ENCODE peak calls at places on chromosomes 3 and 15, in nine cellular contexts. One of them, this sample, is unnamed.

GRCh38 chr3:29185706-29186105 is 95.2 kb upstream of the RBMS3 start:
- DNase-seq in uterus: no peak
- DNase-seq in kidney: no peak
- DNase-seq in GM20000: no peak
- DNase-seq in SK-N-SH: no peak
- DNase-seq in GM13977: no peak
- DNase-seq in Calu3: no peak
- DNase-seq in left ventricle myocardium inferior: no peak
- DNase-seq in mucosa of descending colon: no peak
- DNase-seq in this sample: no peak

GRCh38 chr15:89492111-89492641 is 4.2 kb downstream of the RHCG start:
- DNase-seq in left ventricle myocardium inferior: no peak
- DNase-seq in kidney: no peak
- DNase-seq in Calu3: peak
- DNase-seq in SK-N-SH: peak
- DNase-seq in GM13977: no peak
- DNase-seq in GM20000: no peak
- DNase-seq in mucosa of descending colon: no peak
- DNase-seq in uterus: no peak
- DNase-seq in this sample: no peak

GRCh38 chr3:71542548-71543370 is 40.8 kb downstream of the FOXP1 start:
- DNase-seq in kidney: peak
- DNase-seq in GM13977: no peak
- DNase-seq in GM20000: no peak
- DNase-seq in SK-N-SH: peak
- DNase-seq in uterus: peak
- DNase-seq in left ventricle myocardium inferior: peak
- DNase-seq in Calu3: no peak
- DNase-seq in mucosa of descending colon: peak
- DNase-seq in this sample: no peak

GRCh38 chr3:107540857-107541256 is 18.1 kb downstream of the BBX start:
- DNase-seq in mucosa of descending colon: no peak
- DNase-seq in GM20000: no peak
- DNase-seq in SK-N-SH: no peak
- DNase-seq in Calu3: no peak
- DNase-seq in kidney: no peak
- DNase-seq in uterus: no peak
- DNase-seq in left ventricle myocardium inferior: no peak
- DNase-seq in GM13977: no peak
- DNase-seq in this sample: no peak

GRCh38 chr3:171569571-171570132 is 109.4 kb upstream of the TNIK start:
- DNase-seq in kidney: no peak
- DNase-seq in left ventricle myocardium inferior: no peak
- DNase-seq in GM13977: no peak
- DNase-seq in GM20000: no peak
- DNase-seq in mucosa of descending colon: no peak
- DNase-seq in uterus: no peak
- DNase-seq in Calu3: no peak
- DNase-seq in SK-N-SH: no peak
- DNase-seq in this sample: no peak

GRCh38 chr15:34365073-34365825 is 1.7 kb downstream of the LPCAT4 start:
- DNase-seq in SK-N-SH: no peak
- DNase-seq in GM20000: peak
- DNase-seq in kidney: no peak
- DNase-seq in GM13977: peak
- DNase-seq in mucosa of descending colon: no peak
- DNase-seq in Calu3: no peak
- DNase-seq in left ventricle myocardium inferior: peak
- DNase-seq in uterus: no peak
- DNase-seq in this sample: peak

GRCh38 chr3:43632269-43632733 is 10.5 kb upstream of the ANO10 start:
- DNase-seq in GM13977: no peak
- DNase-seq in GM20000: no peak
- DNase-seq in Calu3: no peak
- DNase-seq in uterus: no peak
- DNase-seq in mucosa of descending colon: no peak
- DNase-seq in SK-N-SH: no peak
- DNase-seq in kidney: no peak
- DNase-seq in left ventricle myocardium inferior: no peak
- DNase-seq in this sample: no peak

GRCh38 chr15:71512281-71513016 is 297.9 kb upstream of the NR2E3 start:
- DNase-seq in uterus: no peak
- DNase-seq in Calu3: no peak
- DNase-seq in mucosa of descending colon: no peak
- DNase-seq in GM13977: no peak
- DNase-seq in left ventricle myocardium inferior: no peak
- DNase-seq in SK-N-SH: no peak
- DNase-seq in kidney: no peak
- DNase-seq in GM20000: no peak
- DNase-seq in this sample: no peak

GRCh38 chr15:81856627-81857026 is 189.2 kb downstream of the MEX3B start:
- DNase-seq in left ventricle myocardium inferior: no peak
- DNase-seq in kidney: no peak
- DNase-seq in mucosa of descending colon: no peak
- DNase-seq in GM13977: no peak
- DNase-seq in Calu3: no peak
- DNase-seq in uterus: no peak
- DNase-seq in GM20000: no peak
- DNase-seq in SK-N-SH: no peak
- DNase-seq in this sample: no peak

GRCh38 chr15:81851307-81851706 is 194.5 kb downstream of the MEX3B start:
- DNase-seq in left ventricle myocardium inferior: no peak
- DNase-seq in kidney: no peak
- DNase-seq in Calu3: no peak
- DNase-seq in GM13977: no peak
- DNase-seq in mucosa of descending colon: no peak
- DNase-seq in GM20000: no peak
- DNase-seq in SK-N-SH: no peak
- DNase-seq in uterus: no peak
- DNase-seq in this sample: peak

GRCh38 chr15:81852826-81853225 is 193.0 kb downstream of the MEX3B start:
- DNase-seq in left ventricle myocardium inferior: no peak
- DNase-seq in GM13977: no peak
- DNase-seq in mucosa of descending colon: no peak
- DNase-seq in uterus: no peak
- DNase-seq in kidney: no peak
- DNase-seq in Calu3: no peak
- DNase-seq in GM20000: no peak
- DNase-seq in SK-N-SH: no peak
- DNase-seq in this sample: no peak

GRCh38 chr15:81848701-81849100 is 197.1 kb downstream of the MEX3B start:
- DNase-seq in GM13977: no peak
- DNase-seq in Calu3: no peak
- DNase-seq in SK-N-SH: no peak
- DNase-seq in mucosa of descending colon: no peak
- DNase-seq in GM20000: no peak
- DNase-seq in left ventricle myocardium inferior: no peak
- DNase-seq in kidney: no peak
- DNase-seq in uterus: no peak
- DNase-seq in this sample: no peak

DNA sequence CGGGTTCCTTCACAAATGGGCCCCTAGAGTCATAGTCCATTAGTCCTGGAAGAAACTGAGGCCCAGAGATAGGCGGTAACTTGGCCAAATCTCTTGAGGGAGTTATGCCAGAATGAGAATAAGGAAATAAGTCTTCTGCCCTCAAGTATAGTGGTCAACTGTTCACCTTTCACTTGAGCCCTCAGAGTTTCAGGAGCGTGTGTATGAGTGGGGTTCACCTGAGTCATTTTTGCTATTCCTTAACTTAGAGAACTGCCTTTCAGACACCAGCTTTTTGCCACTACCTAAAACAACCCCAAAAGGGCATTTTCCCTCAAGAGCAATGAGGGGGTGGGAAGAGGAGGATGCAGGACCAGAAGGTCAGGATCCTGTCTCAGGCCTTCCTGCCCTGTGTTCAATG is 192.5 kb downstream of the MEX3B start:
- DNase-seq in left ventricle myocardium inferior: no peak
- DNase-seq in GM20000: no peak
- DNase-seq in GM13977: no peak
- DNase-seq in SK-N-SH: no peak
- DNase-seq in uterus: no peak
- DNase-seq in Calu3: no peak
- DNase-seq in kidney: no peak
- DNase-seq in mucosa of descending colon: no peak
- DNase-seq in this sample: peak
- TF ChIP-seq CTCF in left ventricle myocardium inferior: no peak
- TF ChIP-seq CTCF in GM20000: no peak
- TF ChIP-seq CTCF in GM13977: no peak
- TF ChIP-seq CTCF in SK-N-SH: no peak
- TF ChIP-seq CTCF in uterus: no peak
- TF ChIP-seq CTCF in Calu3: no peak
- TF ChIP-seq CTCF in kidney: no peak
- TF ChIP-seq CTCF in mucosa of descending colon: no peak
- TF ChIP-seq CTCF in this sample: no peak

GRCh38 chr3:9076985-9077384 is 113.7 kb upstream of the RAD18 start:
- DNase-seq in GM20000: no peak
- DNase-seq in Calu3: no peak
- DNase-seq in kidney: no peak
- DNase-seq in left ventricle myocardium inferior: no peak
- DNase-seq in SK-N-SH: no peak
- DNase-seq in GM13977: no peak
- DNase-seq in mucosa of descending colon: no peak
- DNase-seq in uterus: no peak
- DNase-seq in this sample: no peak

GRCh38 chr3:9080165-9080564 is 116.9 kb upstream of the RAD18 start:
- DNase-seq in kidney: no peak
- DNase-seq in mucosa of descending colon: no peak
- DNase-seq in SK-N-SH: no peak
- DNase-seq in Calu3: no peak
- DNase-seq in left ventricle myocardium inferior: no peak
- DNase-seq in GM13977: no peak
- DNase-seq in GM20000: no peak
- DNase-seq in uterus: no peak
- DNase-seq in this sample: peak

GRCh38 chr3:9079674-9080073 is 116.4 kb upstream of the RAD18 start:
- DNase-seq in Calu3: no peak
- DNase-seq in SK-N-SH: no peak
- DNase-seq in uterus: no peak
- DNase-seq in kidney: no peak
- DNase-seq in mucosa of descending colon: no peak
- DNase-seq in left ventricle myocardium inferior: no peak
- DNase-seq in GM13977: no peak
- DNase-seq in GM20000: no peak
- DNase-seq in this sample: peak

GRCh38 chr3:9081201-9081818 is 118.0 kb upstream of the RAD18 start:
- DNase-seq in Calu3: no peak
- DNase-seq in GM20000: no peak
- DNase-seq in kidney: no peak
- DNase-seq in mucosa of descending colon: no peak
- DNase-seq in GM13977: no peak
- DNase-seq in SK-N-SH: no peak
- DNase-seq in left ventricle myocardium inferior: no peak
- DNase-seq in uterus: no peak
- DNase-seq in this sample: no peak

DNA sequence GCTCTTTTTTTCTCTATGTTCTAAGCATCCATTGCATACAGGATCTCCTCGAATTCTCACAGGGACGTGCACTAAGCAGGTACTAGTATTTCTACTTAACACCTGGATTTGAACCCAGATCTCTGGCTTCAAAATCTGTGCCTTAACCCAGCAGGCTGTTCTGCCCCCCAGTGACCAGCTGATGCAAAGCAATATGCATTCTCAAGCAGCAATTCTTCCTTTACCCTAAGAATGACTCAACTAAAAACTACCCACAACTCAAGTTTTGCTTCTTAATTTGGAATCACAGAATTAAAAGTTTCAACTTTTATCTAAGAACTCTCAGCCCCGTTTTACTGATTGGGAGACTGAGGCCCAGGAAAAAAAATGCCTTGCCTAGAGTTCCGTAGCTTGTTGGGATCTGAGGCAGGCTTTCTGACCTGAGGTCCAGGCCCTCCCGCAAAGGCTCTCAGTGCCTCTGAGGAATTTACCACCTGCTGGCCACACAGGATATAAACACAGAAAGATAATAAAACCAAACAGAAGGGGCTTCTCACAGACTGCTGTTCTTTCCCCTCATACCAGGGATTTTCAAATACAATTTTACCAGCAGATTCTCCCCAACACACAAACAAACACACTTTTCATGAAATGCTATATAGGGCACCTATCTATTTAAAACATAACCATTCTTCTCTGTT is 115.4 kb upstream of the RAD18 start:
- DNase-seq in mucosa of descending colon: no peak
- DNase-seq in left ventricle myocardium inferior: no peak
- DNase-seq in SK-N-SH: no peak
- DNase-seq in GM20000: peak
- DNase-seq in GM13977: no peak
- DNase-seq in uterus: no peak
- DNase-seq in kidney: no peak
- DNase-seq in Calu3: no peak
- DNase-seq in this sample: peak
- TF ChIP-seq CTCF in mucosa of descending colon: no peak
- TF ChIP-seq CTCF in left ventricle myocardium inferior: no peak
- TF ChIP-seq CTCF in SK-N-SH: peak
- TF ChIP-seq CTCF in GM20000: peak
- TF ChIP-seq CTCF in GM13977: peak
- TF ChIP-seq CTCF in uterus: no peak
- TF ChIP-seq CTCF in kidney: no peak
- TF ChIP-seq CTCF in Calu3: no peak
- TF ChIP-seq CTCF in this sample: no peak

DNA sequence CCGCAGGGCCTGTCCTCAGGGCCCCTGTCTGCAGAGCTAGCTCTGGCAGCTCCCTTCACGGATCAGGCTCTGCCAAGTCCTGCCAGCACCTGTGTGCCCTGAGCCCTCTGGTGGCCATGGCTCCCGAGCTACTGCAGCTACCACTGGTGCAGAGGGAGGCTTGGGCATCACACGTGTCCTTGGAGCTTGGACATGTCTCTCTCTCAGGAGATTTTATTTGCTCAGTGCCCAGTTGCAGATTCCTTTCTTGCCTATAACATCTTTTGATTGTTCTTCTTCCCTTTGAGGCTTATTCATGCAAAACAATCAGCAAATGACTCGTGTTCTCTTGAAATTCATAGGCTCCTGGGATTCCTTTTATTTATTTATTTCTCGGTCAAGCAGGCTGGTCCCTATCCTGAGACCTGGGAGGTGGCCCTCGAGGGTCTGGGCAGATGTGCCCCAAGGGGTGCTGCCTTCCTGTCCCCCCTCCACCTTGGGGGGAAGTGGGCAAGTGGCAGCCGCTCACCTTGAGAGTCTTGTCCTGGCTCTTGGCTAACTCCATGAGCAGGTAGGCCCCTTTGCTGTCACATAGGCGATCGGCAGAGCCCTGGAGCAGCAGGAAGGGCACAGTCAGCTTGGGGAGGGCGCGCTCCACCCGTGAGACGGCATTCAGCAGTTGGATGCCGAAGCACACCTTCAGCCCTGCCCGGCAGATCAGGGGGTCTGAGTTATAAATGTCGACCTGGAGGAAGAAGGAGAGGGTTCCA is 21.9 kb downstream of the ABTB1 start:
- DNase-seq in Calu3: peak
- DNase-seq in GM20000: no peak
- DNase-seq in kidney: peak
- DNase-seq in left ventricle myocardium inferior: peak
- DNase-seq in mucosa of descending colon: peak
- DNase-seq in SK-N-SH: peak
- DNase-seq in uterus: no peak
- DNase-seq in GM13977: no peak
- DNase-seq in this sample: peak
- TF ChIP-seq CTCF in Calu3: peak
- TF ChIP-seq CTCF in GM20000: no peak
- TF ChIP-seq CTCF in kidney: peak
- TF ChIP-seq CTCF in left ventricle myocardium inferior: peak
- TF ChIP-seq CTCF in mucosa of descending colon: no peak
- TF ChIP-seq CTCF in SK-N-SH: peak
- TF ChIP-seq CTCF in uterus: peak
- TF ChIP-seq CTCF in GM13977: peak
- TF ChIP-seq CTCF in this sample: peak

GRCh38 chr15:92900712-92901052 is 558 bp downstream of the CHD2 start:
- DNase-seq in left ventricle myocardium inferior: no peak
- DNase-seq in GM13977: no peak
- DNase-seq in uterus: no peak
- DNase-seq in GM20000: no peak
- DNase-seq in mucosa of descending colon: no peak
- DNase-seq in Calu3: no peak
- DNase-seq in kidney: no peak
- DNase-seq in SK-N-SH: no peak
- DNase-seq in this sample: no peak

GRCh38 chr15:92899910-92900711 is at the start of gene CHD2:
- DNase-seq in kidney: no peak
- DNase-seq in Calu3: peak
- DNase-seq in left ventricle myocardium inferior: peak
- DNase-seq in GM13977: peak
- DNase-seq in SK-N-SH: peak
- DNase-seq in GM20000: peak
- DNase-seq in uterus: peak
- DNase-seq in mucosa of descending colon: peak
- DNase-seq in this sample: peak

GRCh38 chr15:92897620-92898019 is 2.5 kb upstream of the CHD2 start:
- DNase-seq in GM20000: no peak
- DNase-seq in SK-N-SH: no peak
- DNase-seq in GM13977: no peak
- DNase-seq in uterus: no peak
- DNase-seq in Calu3: no peak
- DNase-seq in kidney: no peak
- DNase-seq in left ventricle myocardium inferior: no peak
- DNase-seq in mucosa of descending colon: no peak
- DNase-seq in this sample: no peak

GRCh38 chr15:92901053-92901761 is 1.1 kb downstream of the CHD2 start:
- DNase-seq in uterus: no peak
- DNase-seq in Calu3: no peak
- DNase-seq in GM20000: no peak
- DNase-seq in mucosa of descending colon: no peak
- DNase-seq in kidney: no peak
- DNase-seq in left ventricle myocardium inferior: no peak
- DNase-seq in SK-N-SH: no peak
- DNase-seq in GM13977: no peak
- DNase-seq in this sample: no peak

GRCh38 chr15:92898988-92899909 is 875 bp upstream of the CHD2 start:
- DNase-seq in Calu3: peak
- DNase-seq in GM13977: no peak
- DNase-seq in uterus: no peak
- DNase-seq in mucosa of descending colon: no peak
- DNase-seq in GM20000: no peak
- DNase-seq in kidney: no peak
- DNase-seq in SK-N-SH: no peak
- DNase-seq in left ventricle myocardium inferior: no peak
- DNase-seq in this sample: no peak
- TF ChIP-seq CTCF in Calu3: peak
- TF ChIP-seq CTCF in GM13977: peak
- TF ChIP-seq CTCF in uterus: no peak
- TF ChIP-seq CTCF in mucosa of descending colon: no peak
- TF ChIP-seq CTCF in GM20000: peak
- TF ChIP-seq CTCF in kidney: no peak
- TF ChIP-seq CTCF in SK-N-SH: peak
- TF ChIP-seq CTCF in left ventricle myocardium inferior: peak
- TF ChIP-seq CTCF in this sample: peak

This sample was measured in GM12865.